ENCODE peak calls at places on chromosomes 4 and X, in four cellular contexts. One of them, this sample, is unnamed.

GRCh38 chrX:10507181-10507580 is 113.2 kb downstream of the MID1 start:
- DNase-seq in IMR-90: peak
- DNase-seq in mesendoderm: no peak
- DNase-seq in H1: no peak
- DNase-seq in this sample: no peak

GRCh38 chr4:87042221-87042620 is 107.4 kb downstream of the AFF1 start:
- DNase-seq in IMR-90: no peak
- DNase-seq in mesendoderm: no peak
- DNase-seq in H1: no peak
- DNase-seq in this sample: no peak

GRCh38 chr4:115054836-115055235 is 58.6 kb downstream of the NDST4 start:
- DNase-seq in IMR-90: no peak
- DNase-seq in mesendoderm: no peak
- DNase-seq in H1: no peak
- DNase-seq in this sample: no peak

GRCh38 chrX:154369453-154370299 is 4.8 kb downstream of the FLNA start:
- DNase-seq in IMR-90: peak
- DNase-seq in mesendoderm: peak
- DNase-seq in H1: peak
- DNase-seq in this sample: peak

GRCh38 chrX:110881971-110882370 is 86.4 kb upstream of the CHRDL1 start:
- DNase-seq in IMR-90: no peak
- DNase-seq in mesendoderm: no peak
- DNase-seq in H1: no peak
- DNase-seq in this sample: no peak

GRCh38 chrX:40012039-40012799 is 85.5 kb downstream of the BCOR start:
- DNase-seq in IMR-90: peak
- DNase-seq in mesendoderm: no peak
- DNase-seq in H1: peak
- DNase-seq in this sample: peak

GRCh38 chr4:111985386-111985890 is 159.8 kb upstream of the FAM241A start:
- DNase-seq in IMR-90: no peak
- DNase-seq in mesendoderm: peak
- DNase-seq in H1: no peak
- DNase-seq in this sample: no peak

GRCh38 chr4:132065940-132066495 is 1083.1 kb upstream of the PCDH10 start:
- DNase-seq in IMR-90: peak
- DNase-seq in mesendoderm: no peak
- DNase-seq in H1: no peak
- DNase-seq in this sample: no peak

GRCh38 chr4:123233409-123233808 is 163.2 kb upstream of the SPRY1 start:
- DNase-seq in IMR-90: peak
- DNase-seq in mesendoderm: no peak
- DNase-seq in H1: no peak
- DNase-seq in this sample: no peak

GRCh38 chrX:109856974-109857373 is 123.9 kb upstream of the ACSL4 start:
- DNase-seq in IMR-90: peak
- DNase-seq in mesendoderm: no peak
- DNase-seq in H1: no peak
- DNase-seq in this sample: no peak

GRCh38 chr4:24774452-24774851 is 20.9 kb upstream of the SOD3 start:
- DNase-seq in IMR-90: peak
- DNase-seq in mesendoderm: no peak
- DNase-seq in H1: no peak
- DNase-seq in this sample: no peak

GRCh38 chrX:123357941-123358340 is 173.9 kb downstream of the GRIA3 start:
- DNase-seq in IMR-90: no peak
- DNase-seq in mesendoderm: no peak
- DNase-seq in H1: no peak
- DNase-seq in this sample: no peak
- H3K56ac ChIP-seq in IMR-90: no peak
- H3K56ac ChIP-seq in mesendoderm: no peak
- H3K56ac ChIP-seq in H1: no peak
- H3K56ac ChIP-seq in this sample: no peak

GRCh38 chr4:82525287-82525898 is 36.4 kb downstream of the TMEM150C start:
- DNase-seq in IMR-90: no peak
- DNase-seq in mesendoderm: peak
- DNase-seq in H1: no peak
- DNase-seq in this sample: no peak
- H3K27ac ChIP-seq in IMR-90: no peak
- H3K27ac ChIP-seq in mesendoderm: peak
- H3K27ac ChIP-seq in H1: no peak
- H3K27ac ChIP-seq in this sample: no peak

DNA sequence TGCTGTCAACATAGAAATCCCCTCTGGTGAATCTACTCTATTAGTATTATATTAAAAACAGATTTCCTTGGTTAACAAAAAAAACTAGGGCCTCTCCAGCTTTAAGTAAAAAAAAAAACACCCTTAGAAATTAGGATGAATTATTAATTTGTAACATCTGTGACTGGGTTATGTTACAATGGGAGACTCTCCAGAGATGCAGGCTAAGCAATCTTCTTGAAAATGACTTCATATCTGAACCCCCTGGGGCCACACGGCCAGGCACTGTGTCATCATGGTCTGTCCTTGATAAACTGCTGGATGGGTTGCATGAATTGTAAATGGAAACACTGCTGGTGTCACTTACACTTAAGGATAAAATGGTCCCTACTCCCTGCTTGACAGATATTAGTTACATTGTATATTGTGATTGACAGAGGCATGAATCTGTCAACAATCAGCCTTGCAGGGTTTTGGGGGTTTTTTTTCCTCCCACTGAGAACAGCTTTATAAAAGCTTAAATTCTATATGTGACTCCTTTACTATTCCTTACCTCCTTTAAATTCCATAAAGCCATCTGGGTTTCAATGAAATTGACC is 49.1 kb downstream of the PRKG2 start:
- DNase-seq in IMR-90: peak
- DNase-seq in mesendoderm: peak
- DNase-seq in H1: no peak
- DNase-seq in this sample: no peak
- H3K56ac ChIP-seq in IMR-90: no peak
- H3K56ac ChIP-seq in mesendoderm: no peak
- H3K56ac ChIP-seq in H1: no peak
- H3K56ac ChIP-seq in this sample: no peak

GRCh38 chr4:3494501-3494900 is 31.4 kb downstream of the DOK7 start:
- DNase-seq in IMR-90: no peak
- DNase-seq in mesendoderm: no peak
- DNase-seq in H1: no peak
- DNase-seq in this sample: no peak
- H3K27ac ChIP-seq in IMR-90: no peak
- H3K27ac ChIP-seq in mesendoderm: no peak
- H3K27ac ChIP-seq in H1: no peak
- H3K27ac ChIP-seq in this sample: no peak

GRCh38 chr4:109990307-109991257 is 77.9 kb downstream of the EGF start:
- DNase-seq in IMR-90: no peak
- DNase-seq in mesendoderm: no peak
- DNase-seq in H1: no peak
- DNase-seq in this sample: no peak
- H3K56ac ChIP-seq in IMR-90: no peak
- H3K56ac ChIP-seq in mesendoderm: no peak
- H3K56ac ChIP-seq in H1: no peak
- H3K56ac ChIP-seq in this sample: no peak

GRCh38 chrX:65596270-65596669 is 61.7 kb upstream of the LAS1L start:
- DNase-seq in IMR-90: peak
- DNase-seq in mesendoderm: peak
- DNase-seq in H1: no peak
- DNase-seq in this sample: no peak

GRCh38 chrX:65600106-65600505 is 65.5 kb upstream of the LAS1L start:
- DNase-seq in IMR-90: no peak
- DNase-seq in mesendoderm: no peak
- DNase-seq in H1: no peak
- DNase-seq in this sample: no peak

GRCh38 chrX:65598559-65599147 is 64.1 kb upstream of the LAS1L start:
- DNase-seq in IMR-90: no peak
- DNase-seq in mesendoderm: no peak
- DNase-seq in H1: no peak
- DNase-seq in this sample: no peak

GRCh38 chrX:65591206-65591605 is 56.6 kb upstream of the LAS1L start:
- DNase-seq in IMR-90: no peak
- DNase-seq in mesendoderm: no peak
- DNase-seq in H1: no peak
- DNase-seq in this sample: no peak

GRCh38 chrX:65595460-65595876 is 60.9 kb upstream of the LAS1L start:
- DNase-seq in IMR-90: peak
- DNase-seq in mesendoderm: peak
- DNase-seq in H1: peak
- DNase-seq in this sample: peak
- H3K27ac ChIP-seq in IMR-90: peak
- H3K27ac ChIP-seq in mesendoderm: no peak
- H3K27ac ChIP-seq in H1: no peak
- H3K27ac ChIP-seq in this sample: no peak

DNA sequence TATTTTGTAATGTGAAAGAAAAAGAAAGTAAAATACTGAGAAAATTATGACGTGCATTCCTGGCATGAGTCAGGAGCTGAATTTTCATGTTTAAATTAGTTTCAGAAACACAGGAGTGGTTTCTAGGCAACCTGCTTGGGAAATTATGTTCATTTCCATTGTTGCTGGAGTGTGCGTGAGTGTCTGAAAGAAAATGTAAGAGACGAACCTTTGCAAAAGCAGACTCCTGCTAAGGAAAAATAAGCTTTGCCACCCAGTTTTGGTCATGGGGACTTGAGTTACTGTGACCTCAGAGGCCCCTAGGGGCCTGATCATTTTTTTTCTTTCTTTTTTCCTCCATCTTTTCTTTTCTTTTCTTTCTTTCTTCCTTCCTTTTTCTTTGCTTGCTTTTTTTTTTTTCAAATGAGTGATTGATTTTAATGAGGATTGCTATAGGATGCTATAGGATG is 18.8 kb upstream of the CHRNA9 start:
- DNase-seq in IMR-90: peak
- DNase-seq in mesendoderm: no peak
- DNase-seq in H1: no peak
- DNase-seq in this sample: no peak
- H3K56ac ChIP-seq in IMR-90: peak
- H3K56ac ChIP-seq in mesendoderm: no peak
- H3K56ac ChIP-seq in H1: no peak
- H3K56ac ChIP-seq in this sample: no peak

GRCh38 chr4:16894406-16894805 is 4.0 kb downstream of the LDB2 start:
- DNase-seq in IMR-90: peak
- DNase-seq in mesendoderm: peak
- DNase-seq in H1: no peak
- DNase-seq in this sample: no peak
- H3K27ac ChIP-seq in IMR-90: peak
- H3K27ac ChIP-seq in mesendoderm: peak
- H3K27ac ChIP-seq in H1: no peak
- H3K27ac ChIP-seq in this sample: no peak